ENCODE peak calls at places on chromosomes 16 and 17, in seven cellular contexts. One of them, this sample, is unnamed.

GRCh38 chr17:79752175-79752574 is 21.4 kb downstream of the ENPP7 start:
- DNase-seq in Jurkat, Clone E6-1: no peak
- DNase-seq in neuronal stem cell: no peak
- DNase-seq in CD8-positive, alpha-beta memory T cell: no peak
- DNase-seq in transverse colon: no peak
- DNase-seq in adrenal gland: no peak
- DNase-seq in choroid plexus epithelial cell: no peak
- DNase-seq in this sample: no peak

GRCh38 chr17:29776026-29776425 is 153.3 kb upstream of the CORO6 start:
- DNase-seq in CD8-positive, alpha-beta memory T cell: no peak
- DNase-seq in neuronal stem cell: no peak
- DNase-seq in Jurkat, Clone E6-1: no peak
- DNase-seq in transverse colon: no peak
- DNase-seq in choroid plexus epithelial cell: no peak
- DNase-seq in adrenal gland: no peak
- DNase-seq in this sample: no peak

GRCh38 chr17:82603981-82604448 is 44.2 kb downstream of the WDR45B start:
- DNase-seq in Jurkat, Clone E6-1: no peak
- DNase-seq in CD8-positive, alpha-beta memory T cell: no peak
- DNase-seq in neuronal stem cell: no peak
- DNase-seq in adrenal gland: peak
- DNase-seq in transverse colon: peak
- DNase-seq in choroid plexus epithelial cell: peak
- DNase-seq in this sample: no peak

GRCh38 chr16:53892155-53892554 is 188.2 kb downstream of the FTO start:
- DNase-seq in Jurkat, Clone E6-1: peak
- DNase-seq in CD8-positive, alpha-beta memory T cell: peak
- DNase-seq in neuronal stem cell: peak
- DNase-seq in adrenal gland: peak
- DNase-seq in transverse colon: peak
- DNase-seq in choroid plexus epithelial cell: peak
- DNase-seq in this sample: no peak

GRCh38 chr17:30433514-30433913 is 43.7 kb upstream of the GOSR1 start:
- DNase-seq in choroid plexus epithelial cell: peak
- DNase-seq in CD8-positive, alpha-beta memory T cell: no peak
- DNase-seq in transverse colon: no peak
- DNase-seq in neuronal stem cell: no peak
- DNase-seq in Jurkat, Clone E6-1: no peak
- DNase-seq in adrenal gland: peak
- DNase-seq in this sample: no peak

GRCh38 chr17:46832306-46832895 is 13.9 kb upstream of the WNT3 start:
- DNase-seq in CD8-positive, alpha-beta memory T cell: no peak
- DNase-seq in Jurkat, Clone E6-1: no peak
- DNase-seq in neuronal stem cell: peak
- DNase-seq in transverse colon: no peak
- DNase-seq in adrenal gland: no peak
- DNase-seq in choroid plexus epithelial cell: no peak
- DNase-seq in this sample: no peak

GRCh38 chr16:68756250-68757051 is 19.4 kb downstream of the CDH1 start:
- DNase-seq in Jurkat, Clone E6-1: no peak
- DNase-seq in choroid plexus epithelial cell: no peak
- DNase-seq in adrenal gland: no peak
- DNase-seq in neuronal stem cell: no peak
- DNase-seq in CD8-positive, alpha-beta memory T cell: no peak
- DNase-seq in transverse colon: peak
- DNase-seq in this sample: no peak

GRCh38 chr17:3738562-3739295 is 15.0 kb downstream of the HASPIN start:
- DNase-seq in Jurkat, Clone E6-1: peak
- DNase-seq in choroid plexus epithelial cell: no peak
- DNase-seq in neuronal stem cell: no peak
- DNase-seq in adrenal gland: no peak
- DNase-seq in CD8-positive, alpha-beta memory T cell: peak
- DNase-seq in transverse colon: peak
- DNase-seq in this sample: peak

GRCh38 chr16:1181715-1182671 is 29.1 kb downstream of the CACNA1H start:
- DNase-seq in CD8-positive, alpha-beta memory T cell: no peak
- DNase-seq in adrenal gland: peak
- DNase-seq in neuronal stem cell: no peak
- DNase-seq in choroid plexus epithelial cell: peak
- DNase-seq in transverse colon: peak
- DNase-seq in Jurkat, Clone E6-1: no peak
- DNase-seq in this sample: peak

GRCh38 chr17:673200-673681 is 41.4 kb downstream of the VPS53 start:
- DNase-seq in CD8-positive, alpha-beta memory T cell: no peak
- DNase-seq in choroid plexus epithelial cell: peak
- DNase-seq in Jurkat, Clone E6-1: no peak
- DNase-seq in adrenal gland: no peak
- DNase-seq in transverse colon: no peak
- DNase-seq in neuronal stem cell: peak
- DNase-seq in this sample: no peak

GRCh38 chr17:42096360-42097111 is 1.7 kb downstream of the ZNF385C start:
- DNase-seq in choroid plexus epithelial cell: no peak
- DNase-seq in Jurkat, Clone E6-1: no peak
- DNase-seq in adrenal gland: no peak
- DNase-seq in CD8-positive, alpha-beta memory T cell: no peak
- DNase-seq in neuronal stem cell: no peak
- DNase-seq in transverse colon: no peak
- DNase-seq in this sample: no peak

GRCh38 chr17:42101513-42102292 is 3.4 kb upstream of the ZNF385C start:
- DNase-seq in CD8-positive, alpha-beta memory T cell: peak
- DNase-seq in Jurkat, Clone E6-1: no peak
- DNase-seq in transverse colon: peak
- DNase-seq in choroid plexus epithelial cell: peak
- DNase-seq in adrenal gland: peak
- DNase-seq in neuronal stem cell: peak
- DNase-seq in this sample: peak

GRCh38 chr17:42094375-42095069 is 3.8 kb downstream of the ZNF385C start:
- DNase-seq in Jurkat, Clone E6-1: no peak
- DNase-seq in adrenal gland: no peak
- DNase-seq in choroid plexus epithelial cell: no peak
- DNase-seq in CD8-positive, alpha-beta memory T cell: no peak
- DNase-seq in transverse colon: no peak
- DNase-seq in neuronal stem cell: no peak
- DNase-seq in this sample: no peak

GRCh38 chr17:42098747-42099399 is 600 bp upstream of the ZNF385C start:
- DNase-seq in Jurkat, Clone E6-1: no peak
- DNase-seq in transverse colon: no peak
- DNase-seq in choroid plexus epithelial cell: no peak
- DNase-seq in CD8-positive, alpha-beta memory T cell: no peak
- DNase-seq in adrenal gland: no peak
- DNase-seq in neuronal stem cell: no peak
- DNase-seq in this sample: no peak

DNA sequence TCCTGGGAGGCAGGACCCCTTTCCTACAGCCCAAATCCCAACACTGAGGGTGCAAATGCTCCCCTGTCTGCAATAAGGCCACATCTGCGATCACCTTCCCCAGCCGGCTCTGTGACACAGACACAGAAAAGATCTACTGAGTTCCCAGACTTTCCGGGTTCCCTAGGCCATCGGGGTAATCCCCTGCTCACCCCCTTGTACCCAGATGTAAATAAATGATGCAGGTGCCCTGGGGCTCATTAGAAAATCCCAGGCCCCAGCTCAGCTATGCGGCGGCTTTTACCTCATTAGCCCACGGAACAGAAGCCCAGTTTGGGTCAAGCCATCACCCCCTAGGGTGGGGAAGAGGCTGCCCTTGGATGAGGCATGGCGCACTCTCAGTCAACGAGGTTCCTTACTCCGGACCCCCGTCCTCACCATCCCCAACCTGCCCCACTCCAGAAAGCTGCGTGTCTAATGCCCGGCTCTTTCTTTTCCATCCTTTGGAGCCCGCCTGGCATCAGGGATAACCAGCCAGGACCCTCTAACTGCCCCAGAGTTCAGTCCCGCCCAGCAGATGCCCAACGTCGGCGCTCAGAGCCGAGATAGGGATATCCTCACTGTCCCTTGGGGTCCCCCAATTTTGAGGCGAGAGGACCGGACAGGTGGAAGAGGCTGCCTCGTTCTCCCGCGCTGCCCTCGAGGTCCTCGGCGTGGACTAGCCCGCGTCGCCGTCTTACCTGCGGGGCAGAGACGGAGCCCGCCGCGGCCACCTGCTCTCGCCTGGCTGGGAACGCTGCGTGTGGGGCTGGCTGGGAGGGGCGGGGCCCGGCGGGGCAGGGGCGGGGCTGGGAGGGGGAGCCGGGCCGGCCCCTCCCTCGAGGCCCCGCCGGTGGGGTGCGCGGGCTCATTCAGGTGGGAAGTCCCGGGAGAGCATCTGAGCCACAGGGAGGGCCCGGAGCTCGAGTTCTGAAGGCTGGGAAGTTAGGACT is at the start of gene ZNF385C:
- DNase-seq in choroid plexus epithelial cell: no peak
- DNase-seq in neuronal stem cell: no peak
- DNase-seq in transverse colon: no peak
- DNase-seq in Jurkat, Clone E6-1: no peak
- DNase-seq in adrenal gland: no peak
- DNase-seq in CD8-positive, alpha-beta memory T cell: peak
- DNase-seq in this sample: no peak
- H3K4me3 ChIP-seq in choroid plexus epithelial cell: no peak
- H3K4me3 ChIP-seq in neuronal stem cell: no peak
- H3K4me3 ChIP-seq in transverse colon: no peak
- H3K4me3 ChIP-seq in Jurkat, Clone E6-1: no peak
- H3K4me3 ChIP-seq in adrenal gland: no peak
- H3K4me3 ChIP-seq in CD8-positive, alpha-beta memory T cell: no peak
- H3K4me3 ChIP-seq in this sample: peak

GRCh38 chr16:85056211-85056748 is 28.7 kb downstream of the KIAA0513 start:
- DNase-seq in neuronal stem cell: no peak
- DNase-seq in Jurkat, Clone E6-1: no peak
- DNase-seq in adrenal gland: peak
- DNase-seq in CD8-positive, alpha-beta memory T cell: no peak
- DNase-seq in choroid plexus epithelial cell: peak
- DNase-seq in transverse colon: no peak
- DNase-seq in this sample: no peak
- H3K4me3 ChIP-seq in neuronal stem cell: no peak
- H3K4me3 ChIP-seq in Jurkat, Clone E6-1: no peak
- H3K4me3 ChIP-seq in adrenal gland: no peak
- H3K4me3 ChIP-seq in CD8-positive, alpha-beta memory T cell: peak
- H3K4me3 ChIP-seq in choroid plexus epithelial cell: no peak
- H3K4me3 ChIP-seq in transverse colon: no peak
- H3K4me3 ChIP-seq in this sample: no peak

GRCh38 chr16:51522902-51523301 is 371.8 kb upstream of the SALL1 start:
- DNase-seq in Jurkat, Clone E6-1: no peak
- DNase-seq in choroid plexus epithelial cell: no peak
- DNase-seq in transverse colon: no peak
- DNase-seq in neuronal stem cell: no peak
- DNase-seq in CD8-positive, alpha-beta memory T cell: no peak
- DNase-seq in adrenal gland: no peak
- DNase-seq in this sample: no peak

GRCh38 chr16:51524070-51524469 is 373.0 kb upstream of the SALL1 start:
- DNase-seq in CD8-positive, alpha-beta memory T cell: no peak
- DNase-seq in transverse colon: no peak
- DNase-seq in adrenal gland: no peak
- DNase-seq in choroid plexus epithelial cell: no peak
- DNase-seq in Jurkat, Clone E6-1: no peak
- DNase-seq in neuronal stem cell: no peak
- DNase-seq in this sample: no peak

GRCh38 chr16:51526622-51527021 is 375.6 kb upstream of the SALL1 start:
- DNase-seq in choroid plexus epithelial cell: no peak
- DNase-seq in adrenal gland: no peak
- DNase-seq in neuronal stem cell: no peak
- DNase-seq in Jurkat, Clone E6-1: no peak
- DNase-seq in CD8-positive, alpha-beta memory T cell: no peak
- DNase-seq in transverse colon: no peak
- DNase-seq in this sample: no peak

GRCh38 chr16:51523400-51523799 is 372.3 kb upstream of the SALL1 start:
- DNase-seq in transverse colon: no peak
- DNase-seq in choroid plexus epithelial cell: no peak
- DNase-seq in neuronal stem cell: no peak
- DNase-seq in adrenal gland: no peak
- DNase-seq in Jurkat, Clone E6-1: no peak
- DNase-seq in CD8-positive, alpha-beta memory T cell: no peak
- DNase-seq in this sample: no peak

DNA sequence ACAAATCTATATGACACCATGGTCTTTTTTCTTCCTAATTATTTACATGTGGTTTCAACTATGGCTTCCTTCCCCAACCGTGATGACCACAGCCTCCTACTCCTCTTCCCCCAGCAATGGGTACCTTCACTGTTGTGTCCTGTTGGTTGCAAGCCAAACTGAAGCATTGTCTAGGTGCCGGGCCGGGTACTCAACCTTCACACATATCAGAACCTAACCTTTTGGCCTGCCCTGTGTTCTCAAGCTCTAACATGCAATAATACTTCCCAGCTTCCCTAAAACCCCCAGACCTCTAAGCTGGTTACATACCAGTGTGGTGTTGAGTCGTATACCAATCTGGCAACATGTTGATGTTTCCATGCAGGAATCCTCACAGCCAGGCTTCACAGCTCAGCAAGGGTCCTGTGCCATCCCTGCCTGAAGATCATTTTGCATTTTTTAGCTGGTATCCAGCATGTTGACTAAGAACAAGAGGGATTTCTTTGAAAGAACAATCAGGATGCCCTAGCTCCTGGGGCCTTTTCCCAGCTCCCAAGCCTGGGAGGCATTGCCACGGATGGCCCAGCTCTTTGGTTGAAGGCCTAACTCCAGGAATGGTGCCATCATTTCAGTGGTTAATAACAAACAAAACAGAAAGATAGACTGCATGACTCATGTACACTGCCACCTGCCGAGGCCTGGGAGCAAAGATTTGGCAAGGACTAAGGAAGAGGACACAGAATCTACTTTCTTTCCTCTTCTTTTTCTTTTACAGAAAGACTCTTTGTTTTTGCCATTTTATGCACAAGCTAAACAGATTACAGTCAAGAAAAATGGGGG is 373.7 kb upstream of the SALL1 start:
- DNase-seq in adrenal gland: no peak
- DNase-seq in neuronal stem cell: no peak
- DNase-seq in Jurkat, Clone E6-1: no peak
- DNase-seq in transverse colon: no peak
- DNase-seq in choroid plexus epithelial cell: peak
- DNase-seq in CD8-positive, alpha-beta memory T cell: no peak
- DNase-seq in this sample: no peak
- H3K4me3 ChIP-seq in adrenal gland: no peak
- H3K4me3 ChIP-seq in neuronal stem cell: no peak
- H3K4me3 ChIP-seq in Jurkat, Clone E6-1: no peak
- H3K4me3 ChIP-seq in transverse colon: no peak
- H3K4me3 ChIP-seq in choroid plexus epithelial cell: no peak
- H3K4me3 ChIP-seq in CD8-positive, alpha-beta memory T cell: no peak
- H3K4me3 ChIP-seq in this sample: no peak

DNA sequence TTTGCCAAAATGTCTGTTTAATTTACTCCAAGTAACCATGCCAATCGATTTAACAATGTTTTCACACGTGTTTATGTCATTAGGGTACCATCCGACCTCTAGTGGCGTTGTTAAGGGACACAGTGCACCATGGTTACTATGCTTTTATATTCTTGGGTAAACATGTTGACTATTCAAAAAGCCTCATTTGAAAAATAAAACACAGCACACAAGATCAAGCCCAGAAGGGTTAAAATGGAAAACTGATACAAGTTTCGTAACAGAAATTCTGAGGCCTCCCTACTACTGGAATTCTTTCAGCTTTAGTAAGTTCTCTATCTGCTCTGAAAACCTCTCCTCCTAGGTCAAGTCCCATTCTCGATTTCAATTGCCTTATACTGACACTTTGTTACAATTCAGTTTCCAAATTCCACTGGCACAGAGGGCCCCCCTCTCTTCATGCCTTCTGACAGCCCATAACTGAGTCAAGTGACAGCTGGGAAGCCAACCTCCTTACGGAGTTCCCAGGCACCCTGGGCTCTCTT is 2.1 kb downstream of the CFAP20 start:
- DNase-seq in Jurkat, Clone E6-1: peak
- DNase-seq in choroid plexus epithelial cell: peak
- DNase-seq in transverse colon: no peak
- DNase-seq in adrenal gland: no peak
- DNase-seq in CD8-positive, alpha-beta memory T cell: no peak
- DNase-seq in neuronal stem cell: no peak
- DNase-seq in this sample: no peak
- H3K4me3 ChIP-seq in Jurkat, Clone E6-1: no peak
- H3K4me3 ChIP-seq in choroid plexus epithelial cell: peak
- H3K4me3 ChIP-seq in transverse colon: no peak
- H3K4me3 ChIP-seq in adrenal gland: no peak
- H3K4me3 ChIP-seq in CD8-positive, alpha-beta memory T cell: peak
- H3K4me3 ChIP-seq in neuronal stem cell: peak
- H3K4me3 ChIP-seq in this sample: peak

This sample was measured in psoas muscle.